ENCODE peak calls at places on chromosomes 12 and 14, in eight cellular contexts. One of them, this sample, is unnamed.

GRCh38 chr14:92613008-92613658 is 99.6 kb downstream of the RIN3 start:
- DNase-seq in fibroblast of pulmonary artery: no peak
- DNase-seq in lung microvascular endothelial cell: peak; percentile 23
- DNase-seq in germinal center: peak; percentile 78
- DNase-seq in LoVo: peak; percentile 18
- DNase-seq in HS-5: no peak
- DNase-seq in GM23248: no peak
- DNase-seq in aorta: no peak
- DNase-seq in this sample: no peak

GRCh38 chr12:46453428-46453827 is 80.9 kb upstream of the SLC38A2 start:
- DNase-seq in fibroblast of pulmonary artery: no peak
- DNase-seq in lung microvascular endothelial cell: no peak
- DNase-seq in germinal center: no peak
- DNase-seq in LoVo: no peak
- DNase-seq in HS-5: no peak
- DNase-seq in GM23248: no peak
- DNase-seq in aorta: no peak
- DNase-seq in this sample: no peak

GRCh38 chr14:78508023-78508422 is 337.9 kb downstream of the NRXN3 start:
- DNase-seq in fibroblast of pulmonary artery: no peak
- DNase-seq in lung microvascular endothelial cell: no peak
- DNase-seq in germinal center: no peak
- DNase-seq in LoVo: no peak
- DNase-seq in HS-5: no peak
- DNase-seq in GM23248: no peak
- DNase-seq in aorta: no peak
- DNase-seq in this sample: no peak

GRCh38 chr12:120241561-120242274 is 23.8 kb downstream of the PXN start:
- DNase-seq in fibroblast of pulmonary artery: no peak
- DNase-seq in lung microvascular endothelial cell: peak; percentile 91
- DNase-seq in germinal center: no peak
- DNase-seq in LoVo: no peak
- DNase-seq in HS-5: no peak
- DNase-seq in GM23248: no peak
- DNase-seq in aorta: no peak
- DNase-seq in this sample: no peak

GRCh38 chr12:59403259-59403932 is 192.4 kb upstream of the SLC16A7 start:
- DNase-seq in fibroblast of pulmonary artery: peak; percentile 80
- DNase-seq in lung microvascular endothelial cell: peak; percentile 54
- DNase-seq in germinal center: peak; percentile 3
- DNase-seq in LoVo: peak; percentile 71
- DNase-seq in HS-5: peak; percentile 43
- DNase-seq in GM23248: peak; percentile 77
- DNase-seq in aorta: no peak
- DNase-seq in this sample: no peak

GRCh38 chr12:102372112-102372511 is 108.3 kb downstream of the IGF1 start:
- DNase-seq in fibroblast of pulmonary artery: no peak
- DNase-seq in lung microvascular endothelial cell: no peak
- DNase-seq in germinal center: no peak
- DNase-seq in LoVo: no peak
- DNase-seq in HS-5: no peak
- DNase-seq in GM23248: no peak
- DNase-seq in aorta: no peak
- DNase-seq in this sample: no peak

GRCh38 chr12:115377230-115377629 is 693.3 kb upstream of the TBX3 start:
- DNase-seq in fibroblast of pulmonary artery: no peak
- DNase-seq in lung microvascular endothelial cell: no peak
- DNase-seq in germinal center: no peak
- DNase-seq in LoVo: no peak
- DNase-seq in HS-5: no peak
- DNase-seq in GM23248: no peak
- DNase-seq in aorta: no peak
- DNase-seq in this sample: no peak

GRCh38 chr12:111687255-111687654 is 1.4 kb downstream of the ACAD10 start:
- DNase-seq in fibroblast of pulmonary artery: no peak
- DNase-seq in lung microvascular endothelial cell: peak; percentile 29
- DNase-seq in germinal center: peak; percentile 21
- DNase-seq in LoVo: peak; percentile 22
- DNase-seq in HS-5: no peak
- DNase-seq in GM23248: peak; percentile 30
- DNase-seq in aorta: no peak
- DNase-seq in this sample: no peak

GRCh38 chr14:96756745-96757144 is 40.4 kb upstream of the VRK1 start:
- DNase-seq in fibroblast of pulmonary artery: no peak
- DNase-seq in lung microvascular endothelial cell: no peak
- DNase-seq in germinal center: no peak
- DNase-seq in LoVo: no peak
- DNase-seq in HS-5: no peak
- DNase-seq in GM23248: no peak
- DNase-seq in aorta: no peak
- DNase-seq in this sample: no peak

GRCh38 chr12:57208946-57209282 is 7.7 kb upstream of the NXPH4 start:
- DNase-seq in fibroblast of pulmonary artery: no peak
- DNase-seq in lung microvascular endothelial cell: peak; percentile 14
- DNase-seq in germinal center: no peak
- DNase-seq in LoVo: no peak
- DNase-seq in HS-5: no peak
- DNase-seq in GM23248: no peak
- DNase-seq in aorta: no peak
- DNase-seq in this sample: no peak

GRCh38 chr14:101507306-101508150 is 53.8 kb upstream of the DIO3 start:
- DNase-seq in fibroblast of pulmonary artery: no peak
- DNase-seq in lung microvascular endothelial cell: no peak
- DNase-seq in germinal center: no peak
- DNase-seq in LoVo: no peak
- DNase-seq in HS-5: no peak
- DNase-seq in GM23248: no peak
- DNase-seq in aorta: peak; percentile 50
- DNase-seq in this sample: no peak

GRCh38 chr12:67039995-67040860 is 228.9 kb upstream of the CAND1 start:
- DNase-seq in fibroblast of pulmonary artery: no peak
- DNase-seq in lung microvascular endothelial cell: no peak
- DNase-seq in germinal center: no peak
- DNase-seq in LoVo: no peak
- DNase-seq in HS-5: no peak
- DNase-seq in GM23248: no peak
- DNase-seq in aorta: no peak
- DNase-seq in this sample: no peak

GRCh38 chr14:55133416-55133815 is 4.4 kb downstream of the LGALS3 start:
- DNase-seq in fibroblast of pulmonary artery: peak; percentile 72
- DNase-seq in lung microvascular endothelial cell: peak; percentile 54
- DNase-seq in germinal center: no peak
- DNase-seq in LoVo: no peak
- DNase-seq in HS-5: no peak
- DNase-seq in GM23248: peak; percentile 73
- DNase-seq in aorta: no peak
- DNase-seq in this sample: no peak

GRCh38 chr12:115473257-115473956 is 789.4 kb upstream of the TBX3 start:
- DNase-seq in fibroblast of pulmonary artery: no peak
- DNase-seq in lung microvascular endothelial cell: no peak
- DNase-seq in germinal center: no peak
- DNase-seq in LoVo: peak; percentile 56
- DNase-seq in HS-5: no peak
- DNase-seq in GM23248: no peak
- DNase-seq in aorta: no peak
- DNase-seq in this sample: no peak

GRCh38 chr14:31205681-31206535 is 1.7 kb downstream of the HECTD1 start:
- DNase-seq in fibroblast of pulmonary artery: peak; percentile 72
- DNase-seq in lung microvascular endothelial cell: peak; percentile 35
- DNase-seq in germinal center: no peak
- DNase-seq in LoVo: no peak
- DNase-seq in HS-5: peak; percentile 60
- DNase-seq in GM23248: peak; percentile 88
- DNase-seq in aorta: no peak
- DNase-seq in this sample: no peak

GRCh38 chr14:104149617-104150141 is 11.3 kb downstream of the KIF26A start:
- DNase-seq in fibroblast of pulmonary artery: no peak
- DNase-seq in lung microvascular endothelial cell: peak; percentile 8
- DNase-seq in germinal center: no peak
- DNase-seq in LoVo: no peak
- DNase-seq in HS-5: no peak
- DNase-seq in GM23248: peak; percentile 26
- DNase-seq in aorta: no peak
- DNase-seq in this sample: no peak

GRCh38 chr14:51468523-51468922 is 183.2 kb upstream of the FRMD6 start:
- DNase-seq in fibroblast of pulmonary artery: no peak
- DNase-seq in lung microvascular endothelial cell: peak; percentile 48
- DNase-seq in germinal center: no peak
- DNase-seq in LoVo: no peak
- DNase-seq in HS-5: no peak
- DNase-seq in GM23248: no peak
- DNase-seq in aorta: no peak
- DNase-seq in this sample: no peak

GRCh38 chr12:93115646-93116045 is 186.6 kb upstream of the EEA1 start:
- DNase-seq in fibroblast of pulmonary artery: no peak
- DNase-seq in lung microvascular endothelial cell: peak; percentile 32
- DNase-seq in germinal center: no peak
- DNase-seq in LoVo: no peak
- DNase-seq in HS-5: no peak
- DNase-seq in GM23248: no peak
- DNase-seq in aorta: no peak
- DNase-seq in this sample: no peak

GRCh38 chr12:28776913-28777312 is 372.2 kb upstream of the FAR2 start:
- DNase-seq in fibroblast of pulmonary artery: no peak
- DNase-seq in lung microvascular endothelial cell: no peak
- DNase-seq in germinal center: no peak
- DNase-seq in LoVo: no peak
- DNase-seq in HS-5: no peak
- DNase-seq in GM23248: no peak
- DNase-seq in aorta: no peak
- DNase-seq in this sample: no peak

GRCh38 chr12:131096681-131097181 is 143.0 kb downstream of the ADGRD1 start:
- DNase-seq in fibroblast of pulmonary artery: no peak
- DNase-seq in lung microvascular endothelial cell: no peak
- DNase-seq in germinal center: no peak
- DNase-seq in LoVo: no peak
- DNase-seq in HS-5: no peak
- DNase-seq in GM23248: no peak
- DNase-seq in aorta: peak; percentile 20
- DNase-seq in this sample: no peak

GRCh38 chr14:62029569-62029924 is 267.3 kb downstream of the SNAPC1 start:
- DNase-seq in fibroblast of pulmonary artery: no peak
- DNase-seq in lung microvascular endothelial cell: no peak
- DNase-seq in germinal center: no peak
- DNase-seq in LoVo: no peak
- DNase-seq in HS-5: no peak
- DNase-seq in GM23248: no peak
- DNase-seq in aorta: no peak
- DNase-seq in this sample: no peak

GRCh38 chr12:48013287-48013686 is 9.0 kb upstream of the COL2A1 start:
- DNase-seq in fibroblast of pulmonary artery: no peak
- DNase-seq in lung microvascular endothelial cell: no peak
- DNase-seq in germinal center: no peak
- DNase-seq in LoVo: no peak
- DNase-seq in HS-5: no peak
- DNase-seq in GM23248: no peak
- DNase-seq in aorta: no peak
- DNase-seq in this sample: no peak

GRCh38 chr14:92660571-92660970 is 87.9 kb downstream of the LGMN start:
- DNase-seq in fibroblast of pulmonary artery: no peak
- DNase-seq in lung microvascular endothelial cell: no peak
- DNase-seq in germinal center: no peak
- DNase-seq in LoVo: no peak
- DNase-seq in HS-5: no peak
- DNase-seq in GM23248: no peak
- DNase-seq in aorta: no peak
- DNase-seq in this sample: no peak

GRCh38 chr12:12172106-12172511 is 94.7 kb downstream of the LRP6 start:
- DNase-seq in fibroblast of pulmonary artery: peak; percentile 60
- DNase-seq in lung microvascular endothelial cell: peak; percentile 63
- DNase-seq in germinal center: no peak
- DNase-seq in LoVo: no peak
- DNase-seq in HS-5: no peak
- DNase-seq in GM23248: peak; percentile 46
- DNase-seq in aorta: no peak
- DNase-seq in this sample: no peak

GRCh38 chr12:94596596-94596995 is 53.8 kb downstream of the TMCC3 start:
- DNase-seq in fibroblast of pulmonary artery: no peak
- DNase-seq in lung microvascular endothelial cell: peak; percentile 36
- DNase-seq in germinal center: no peak
- DNase-seq in LoVo: peak; percentile 75
- DNase-seq in HS-5: no peak
- DNase-seq in GM23248: no peak
- DNase-seq in aorta: no peak
- DNase-seq in this sample: no peak

GRCh38 chr12:39103552-39104165 is 198.3 kb upstream of the CPNE8 start:
- DNase-seq in fibroblast of pulmonary artery: peak; percentile 77
- DNase-seq in lung microvascular endothelial cell: peak; percentile 77
- DNase-seq in germinal center: peak; percentile 30
- DNase-seq in LoVo: peak; percentile 76
- DNase-seq in HS-5: peak; percentile 40
- DNase-seq in GM23248: peak; percentile 81
- DNase-seq in aorta: no peak
- DNase-seq in this sample: peak; percentile 13